ENCODE peak calls at places on chromosomes 6 and 20, in six cellular contexts. T is IMR-90, G is mesothelial cell of epicardium, U is neuronal stem cell, J is A172, X is T-helper 2 cell. W is an unnamed sample.

GRCh38 chr6:69866351-69867074 is at the start of gene COL19A1:
- DNase-seq in G (peak; percentile 47), X (no peak), U (peak; percentile 32), T (no peak), J (no peak), W (no peak)

GRCh38 chr20:1087311-1087710 is 31.1 kb upstream of the PSMF1 start:
- DNase-seq in T (no peak), G (no peak), J (no peak), U (no peak), X (no peak), W (no peak)

GRCh38 chr6:137496909-137497721 is 2.9 kb upstream of the OLIG3 start:
- DNase-seq in J (no peak), U (peak; percentile 33), T (no peak), G (no peak), X (no peak), W (no peak)

GRCh38 chr6:11700118-11700718 is 78.4 kb downstream of the ADTRP start:
- DNase-seq in G (no peak), T (peak; percentile 73), X (no peak), U (no peak), J (peak; percentile 49), W (no peak)

GRCh38 chr6:5481024-5481423 is 219.7 kb downstream of the FARS2 start:
- DNase-seq in U (no peak), T (no peak), J (no peak), X (no peak), G (no peak), W (no peak)

GRCh38 chr6:127855542-127856159 is 45.2 kb downstream of the THEMIS start:
- DNase-seq in U (no peak), X (peak; percentile 14), G (no peak), J (peak; percentile 11), T (peak; percentile 45), W (no peak)

GRCh38 chr20:62628691-62629090 is 13.6 kb upstream of the SLCO4A1 start:
- DNase-seq in G (no peak), T (peak; percentile 13), J (peak; percentile 59), U (no peak), X (no peak), W (no peak)

GRCh38 chr6:6656287-6656686 is 67.8 kb downstream of the LY86 start:
- DNase-seq in X (no peak), G (no peak), J (no peak), T (no peak), U (no peak), W (no peak)

GRCh38 chr6:121791396-121792315 is 356.2 kb downstream of the GJA1 start:
- DNase-seq in G (no peak), X (no peak), U (no peak), J (no peak), T (no peak), W (no peak)

GRCh38 chr6:163415620-163416379 is 1.3 kb downstream of the QKI start:
- DNase-seq in X (peak; percentile 16), G (peak; percentile 51), T (peak; percentile 52), J (peak; percentile 16), U (no peak), W (no peak)

GRCh38 chr6:20341564-20341963 is 60.1 kb upstream of the E2F3 start:
- DNase-seq in U (no peak), J (no peak), G (no peak), T (no peak), X (no peak), W (no peak)

GRCh38 chr6:6825986-6826901 is 237.7 kb downstream of the LY86 start:
- DNase-seq in J (no peak), T (no peak), G (no peak), U (no peak), X (no peak), W (no peak)

GRCh38 chr6:130836071-130836670 is 9.0 kb downstream of the SMLR1 start:
- DNase-seq in T (no peak), J (no peak), G (no peak), X (no peak), U (no peak), W (no peak)

GRCh38 chr20:51193066-51193772 is 170.3 kb upstream of the KCNG1 start:
- DNase-seq in X (no peak), G (no peak), T (peak; percentile 78), J (peak; percentile 59), U (no peak), W (no peak)

GRCh38 chr6:24574809-24575208 is 71.2 kb downstream of the KIAA0319 start:
- DNase-seq in J (no peak), G (no peak), U (no peak), T (no peak), X (no peak), W (no peak)

GRCh38 chr6:7697820-7698623 is 27.9 kb upstream of the BMP6 start:
- DNase-seq in X (no peak), T (peak; percentile 97), U (no peak), G (no peak), J (peak; percentile 55), W (no peak)

GRCh38 chr6:115415378-115415777 is 645.3 kb downstream of the FRK start:
- DNase-seq in X (no peak), J (no peak), T (no peak), G (no peak), U (no peak), W (no peak)

GRCh38 chr6:161584929-161585328 is 311.1 kb upstream of the AGPAT4 start:
- DNase-seq in G (no peak), T (no peak), J (no peak), U (no peak), X (no peak), W (no peak)

GRCh38 chr6:10180138-10181074 is 234.5 kb downstream of the TFAP2A start:
- DNase-seq in J (no peak), X (no peak), U (no peak), G (no peak), T (no peak), W (no peak)

GRCh38 chr20:31988430-31989015 is 20.6 kb downstream of the XKR7 start:
- DNase-seq in G (no peak), T (no peak), X (no peak), J (no peak), U (no peak), W (no peak)

GRCh38 chr6:11875325-11876109 is 96.9 kb upstream of the ADTRP start:
- DNase-seq in X (no peak), U (peak; percentile 20), T (no peak), G (no peak), J (no peak), W (no peak)

GRCh38 chr20:21435576-21435975 is 38.2 kb upstream of the NKX2-4 start:
- DNase-seq in U (no peak), G (no peak), J (peak; percentile 36), X (no peak), T (no peak), W (no peak)

GRCh38 chr6:148857817-148858390 is 111.1 kb downstream of the UST start:
- DNase-seq in T (peak; percentile 95), U (no peak), J (peak; percentile 48), G (no peak), X (no peak), W (no peak)

W was measured in type B pancreatic cell.